ENCODE peak calls at places on chromosomes 11 and 22, in eight cellular contexts. O is psoas muscle, L is Calu3, H is right lobe of liver, V is CD14-positive monocyte, T is mucosa of descending colon, U is OCI-LY7, K is endothelial cell. S is an unnamed sample.

GRCh38 chr11:71544525-71545214 is 3.5 kb upstream of the KRTAP5-9 start:
- DNase-seq in T (no peak), H (no peak), V (no peak), L (no peak), U (no peak), K (no peak), O (no peak), S (no peak)

GRCh38 chr11:6962141-6962540 is 35.9 kb downstream of the ZNF215 start:
- DNase-seq in K (no peak), T (no peak), H (no peak), L (no peak), U (no peak), O (no peak), V (no peak), S (no peak)

GRCh38 chr11:129766858-129767604 is 48.6 kb upstream of the TMEM45B start:
- DNase-seq in T (peak; percentile 45), L (peak; percentile 53), K (peak; percentile 53), V (no peak), O (no peak), H (peak; percentile 28), U (peak; percentile 52), S (peak; percentile 28)

GRCh38 chr22:19720999-19721485 is 2.3 kb upstream of the GP1BB start:
- DNase-seq in U (no peak), H (no peak), L (no peak), O (no peak), K (no peak), V (no peak), T (no peak), S (no peak)

GRCh38 chr11:41201156-41201555 is 258.3 kb downstream of the LRRC4C start:
- DNase-seq in U (peak; percentile 26), T (no peak), H (no peak), K (peak; percentile 47), L (peak; percentile 4), V (no peak), O (no peak), S (peak; percentile 49)

GRCh38 chr11:118295834-118296454 is 8.6 kb upstream of the CD3E start:
- DNase-seq in K (no peak), O (no peak), H (no peak), V (no peak), T (no peak), U (peak; percentile 67), L (peak; percentile 38), S (no peak)

GRCh38 chr11:117413616-117414015 is 86.0 kb downstream of the CEP164 start:
- DNase-seq in K (no peak), V (no peak), T (no peak), U (no peak), L (no peak), O (no peak), H (no peak), S (no peak)

GRCh38 chr11:125464266-125464662 is 31.8 kb downstream of the FEZ1 start:
- DNase-seq in V (no peak), T (no peak), K (no peak), H (no peak), O (no peak), U (no peak), L (no peak), S (no peak)

GRCh38 chr11:118633979-118634378 is 26.6 kb downstream of the PHLDB1 start:
- DNase-seq in O (no peak), U (no peak), H (no peak), L (no peak), T (no peak), V (no peak), K (no peak), S (no peak)

GRCh38 chr11:112769573-112769972 is 191.6 kb upstream of the NCAM1 start:
- DNase-seq in V (no peak), L (no peak), T (no peak), H (no peak), U (no peak), K (no peak), O (no peak), S (no peak)

GRCh38 chr11:75063732-75064314 is 32.9 kb downstream of the OR2AT4 start:
- DNase-seq in H (no peak), L (no peak), O (no peak), U (no peak), K (no peak), T (no peak), V (no peak), S (no peak)

GRCh38 chr22:26756675-26757293 is 99.4 kb downstream of the MIAT start:
- DNase-seq in O (peak; percentile 68), H (peak; percentile 54), T (peak; percentile 69), K (peak; percentile 65), L (peak; percentile 73), U (no peak), V (no peak), S (peak; percentile 48)

GRCh38 chr11:60657880-60658279 is 41.5 kb upstream of the MS4A8 start:
- DNase-seq in K (no peak), T (no peak), U (no peak), O (no peak), H (no peak), L (no peak), V (no peak), S (no peak)

GRCh38 chr11:86547727-86548126 is 124.7 kb downstream of the ME3 start:
- DNase-seq in O (no peak), H (no peak), L (no peak), T (no peak), K (no peak), U (no peak), V (no peak), S (no peak)

GRCh38 chr22:40509401-40510134 is 127.0 kb downstream of the MRTFA start:
- DNase-seq in K (no peak), T (no peak), H (no peak), V (peak; percentile 57), L (peak; percentile 61), O (peak; percentile 36), U (no peak), S (no peak)

GRCh38 chr22:32695451-32695891 is 106.0 kb upstream of the TIMP3 start:
- DNase-seq in T (no peak), U (no peak), L (peak; percentile 33), K (no peak), O (no peak), V (no peak), H (no peak), S (no peak)

GRCh38 chr11:60485987-60486386 is 6.6 kb upstream of the MS4A12 start:
- DNase-seq in L (peak; percentile 67), V (no peak), O (no peak), T (no peak), U (peak; percentile 95), H (no peak), K (peak; percentile 31), S (no peak)

GRCh38 chr11:77107950-77108349 is 5.3 kb downstream of the OMP start:
- DNase-seq in T (peak; percentile 73), V (no peak), L (peak; percentile 91), H (peak; percentile 82), O (peak; percentile 59), K (no peak), U (no peak), S (no peak)

GRCh38 chr11:119342362-119343130 is 1.9 kb upstream of the C1QTNF5 start:
- DNase-seq in K (no peak), H (no peak), L (no peak), U (no peak), O (no peak), V (no peak), T (no peak), S (no peak)

GRCh38 chr11:121105063-121105480 is 4.0 kb downstream of the TECTA start:
- DNase-seq in T (no peak), H (no peak), L (no peak), U (no peak), V (no peak), K (no peak), O (peak; percentile 42), S (no peak)

GRCh38 chr11:73152861-73153483 is 10.9 kb upstream of the FCHSD2 start:
- DNase-seq in K (no peak), O (no peak), U (peak; percentile 98), L (peak; percentile 24), H (no peak), T (peak; percentile 48), V (no peak), S (no peak)

GRCh38 chr11:39365809-39366436 is 2093.5 kb downstream of the LRRC4C start:
- DNase-seq in K (no peak), O (no peak), T (no peak), U (no peak), V (no peak), H (no peak), L (no peak), S (no peak)
- TF ChIP-seq CTCF in K (no peak), O (no peak), T (no peak), U (no peak), V (no peak), H (no peak), L (no peak), S (no peak)

GRCh38 chr11:66337103-66337899 is 1.1 kb upstream of the RIN1 start:
- DNase-seq in K (no peak), H (no peak), V (no peak), O (no peak), U (no peak), L (no peak), T (peak; percentile 31), S (no peak)
- TF ChIP-seq CTCF in K (no peak), H (no peak), V (no peak), O (no peak), U (no peak), L (no peak), T (no peak), S (no peak)

GRCh38 chr11:131503017-131503416 is 132.6 kb downstream of the NTM start:
- DNase-seq in U (no peak), L (no peak), T (no peak), V (no peak), H (no peak), K (no peak), O (no peak), S (no peak)

GRCh38 chr11:131498631-131499053 is 128.2 kb downstream of the NTM start:
- DNase-seq in O (no peak), T (no peak), U (no peak), L (no peak), H (no peak), V (no peak), K (no peak), S (no peak)

GRCh38 chr11:131506376-131506775 is 136.0 kb downstream of the NTM start:
- DNase-seq in L (no peak), U (no peak), V (no peak), T (no peak), O (no peak), K (no peak), H (no peak), S (no peak)

GRCh38 chr11:131499199-131499598 is 128.8 kb downstream of the NTM start:
- DNase-seq in T (no peak), U (no peak), L (no peak), K (no peak), H (no peak), O (no peak), V (no peak), S (no peak)

GRCh38 chr11:131504199-131504949 is 134.0 kb downstream of the NTM start:
- DNase-seq in L (no peak), K (peak; percentile 44), U (peak; percentile 3), V (no peak), O (no peak), H (no peak), T (no peak), S (no peak)
- TF ChIP-seq CTCF in L (no peak), K (no peak), U (peak; percentile 60), V (no peak), O (no peak), H (no peak), T (no peak), S (peak; percentile 29)

DNA sequence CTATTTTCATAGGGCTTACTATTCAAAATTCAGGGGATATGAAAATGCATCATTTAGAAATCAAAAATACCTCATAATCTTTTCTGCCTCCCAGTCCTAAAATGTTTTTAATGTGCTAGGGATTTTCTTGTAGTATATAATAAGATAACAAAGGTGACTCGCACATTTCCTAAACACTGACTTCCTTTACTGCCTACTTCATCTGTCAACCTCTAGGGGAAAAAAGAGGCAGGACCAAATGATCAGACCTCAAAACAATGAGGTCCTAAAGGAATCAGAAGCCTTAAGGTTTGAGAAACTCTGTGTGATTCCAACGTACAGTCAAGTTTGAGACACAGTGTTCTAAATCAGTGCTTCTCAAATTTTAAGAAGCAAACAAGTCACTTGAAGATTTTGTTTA is 56.1 kb upstream of the POU2AF2 start:
- DNase-seq in U (peak; percentile 32), H (no peak), L (no peak), K (no peak), O (no peak), V (no peak), T (no peak), S (no peak)
- TF ChIP-seq CTCF in U (peak; percentile 60), H (no peak), L (no peak), K (peak; percentile 20), O (no peak), V (no peak), T (no peak), S (no peak)